ENCODE peak calls at places on chromosome 1, in five cellular contexts. P is psoas muscle, U is heart right ventricle, R is uterus, Q is Peyer's patch. O is an unnamed sample.

GRCh38 chr1:6083801-6084467 is 38.2 kb downstream of the KCNAB2 start:
- DNase-seq in P (no peak), U (no peak), R (no peak), Q (no peak), O (no peak)

GRCh38 chr1:64834734-64835133 is 89.9 kb downstream of the RAVER2 start:
- DNase-seq in P (no peak), U (no peak), R (no peak), Q (no peak), O (no peak)

GRCh38 chr1:222138095-222138494 is 396.2 kb upstream of the DUSP10 start:
- DNase-seq in P (no peak), U (no peak), R (no peak), Q (no peak), O (no peak)

GRCh38 chr1:102550729-102551384 is 554.1 kb upstream of the OLFM3 start:
- DNase-seq in P (no peak), U (no peak), R (no peak), Q (no peak), O (no peak)

GRCh38 chr1:41446851-41447610 is 37.5 kb downstream of the EDN2 start:
- DNase-seq in P (no peak), U (no peak), R (no peak), Q (no peak), O (no peak)

GRCh38 chr1:116735246-116735645 is 19.0 kb upstream of the CD2 start:
- DNase-seq in P (no peak), U (no peak), R (no peak), Q (no peak), O (no peak)

GRCh38 chr1:119327436-119328155 is 41.0 kb upstream of the HAO2 start:
- DNase-seq in P (peak; percentile 14), U (no peak), R (peak; percentile 78), Q (peak; percentile 61), O (peak; percentile 48)

GRCh38 chr1:59340411-59341307 is 43.8 kb downstream of the FGGY start:
- DNase-seq in P (no peak), U (no peak), R (no peak), Q (no peak), O (peak; percentile 13)

GRCh38 chr1:18666317-18666920 is 35.8 kb downstream of the PAX7 start:
- DNase-seq in P (no peak), U (no peak), R (no peak), Q (no peak), O (no peak)

GRCh38 chr1:10610901-10611600 is 136.3 kb downstream of the PEX14 start:
- DNase-seq in P (no peak), U (no peak), R (no peak), Q (no peak), O (no peak)

GRCh38 chr1:38670544-38671122 is 188.9 kb downstream of the RRAGC start:
- DNase-seq in P (no peak), U (no peak), R (no peak), Q (no peak), O (no peak)

GRCh38 chr1:205493241-205494085 is 11.0 kb upstream of the CDK18 start:
- DNase-seq in P (no peak), U (peak; percentile 34), R (peak; percentile 66), Q (no peak), O (no peak)

GRCh38 chr1:71964188-71964587 is 318.2 kb downstream of the NEGR1 start:
- DNase-seq in P (no peak), U (no peak), R (no peak), Q (no peak), O (no peak)

GRCh38 chr1:91609571-91609970 is 108.9 kb downstream of the CDC7 start:
- DNase-seq in P (no peak), U (no peak), R (no peak), Q (no peak), O (no peak)

GRCh38 chr1:3466366-3467075 is 12.1 kb downstream of the ARHGEF16 start:
- DNase-seq in P (no peak), U (no peak), R (no peak), Q (no peak), O (no peak)

GRCh38 chr1:9884805-9885204 is 25.3 kb downstream of the CTNNBIP1 start:
- DNase-seq in P (no peak), U (no peak), R (no peak), Q (no peak), O (no peak)

GRCh38 chr1:43625063-43625780 is 24.7 kb upstream of the KDM4A start:
- DNase-seq in P (no peak), U (no peak), R (no peak), Q (no peak), O (no peak)

GRCh38 chr1:180786633-180787032 is 126.1 kb upstream of the KIAA1614 start:
- DNase-seq in P (no peak), U (no peak), R (no peak), Q (no peak), O (no peak)

GRCh38 chr1:247079141-247079874 is 697 bp upstream of the ZNF670 start:
- DNase-seq in P (no peak), U (no peak), R (no peak), Q (no peak), O (no peak)

GRCh38 chr1:167043752-167044488 is 46.3 kb downstream of the GPA33 start:
- DNase-seq in P (peak; percentile 41), U (peak; percentile 52), R (peak; percentile 54), Q (peak; percentile 81), O (peak; percentile 76)

GRCh38 chr1:166859597-166859996 is 16.5 kb downstream of the TADA1 start:
- DNase-seq in P (no peak), U (no peak), R (no peak), Q (no peak), O (no peak)

GRCh38 chr1:222250376-222250775 is 297.5 kb downstream of the HHIPL2 start:
- DNase-seq in P (no peak), U (no peak), R (no peak), Q (no peak), O (no peak)

GRCh38 chr1:46718340-46718726 is 581 bp downstream of the EFCAB14 start:
- DNase-seq in P (no peak), U (no peak), R (no peak), Q (no peak), O (no peak)

GRCh38 chr1:3736708-3737107 is 15.5 kb upstream of the CCDC27 start:
- DNase-seq in P (no peak), U (no peak), R (no peak), Q (no peak), O (no peak)

GRCh38 chr1:208437416-208437815 is 193.2 kb upstream of the PLXNA2 start:
- DNase-seq in P (no peak), U (no peak), R (no peak), Q (no peak), O (no peak)

GRCh38 chr1:204299828-204300365 is 59.8 kb downstream of the PLEKHA6 start:
- DNase-seq in P (no peak), U (no peak), R (no peak), Q (no peak), O (no peak)

GRCh38 chr1:16018749-16019515 is 1.1 kb upstream of the HSPB7 start:
- DNase-seq in P (peak; percentile 63), U (no peak), R (no peak), Q (no peak), O (no peak)

GRCh38 chr1:966603-967295 is 467 bp downstream of the PLEKHN1 start:
- DNase-seq in P (peak; percentile 75), U (peak; percentile 71), R (peak; percentile 66), Q (peak; percentile 84), O (peak; percentile 75)

GRCh38 chr1:43980255-43981134 is 1.5 kb downstream of the B4GALT2 start:
- DNase-seq in P (no peak), U (no peak), R (no peak), Q (no peak), O (no peak)

GRCh38 chr1:202291001-202291400 is 50.7 kb downstream of the UBE2T start:
- DNase-seq in P (no peak), U (no peak), R (no peak), Q (no peak), O (no peak)

GRCh38 chr1:93556291-93556690 is 108.4 kb downstream of the FNBP1L start:
- DNase-seq in P (no peak), U (no peak), R (no peak), Q (no peak), O (no peak)

GRCh38 chr1:93554883-93555872 is 107.3 kb downstream of the FNBP1L start:
- DNase-seq in P (no peak), U (no peak), R (no peak), Q (no peak), O (no peak)

DNA sequence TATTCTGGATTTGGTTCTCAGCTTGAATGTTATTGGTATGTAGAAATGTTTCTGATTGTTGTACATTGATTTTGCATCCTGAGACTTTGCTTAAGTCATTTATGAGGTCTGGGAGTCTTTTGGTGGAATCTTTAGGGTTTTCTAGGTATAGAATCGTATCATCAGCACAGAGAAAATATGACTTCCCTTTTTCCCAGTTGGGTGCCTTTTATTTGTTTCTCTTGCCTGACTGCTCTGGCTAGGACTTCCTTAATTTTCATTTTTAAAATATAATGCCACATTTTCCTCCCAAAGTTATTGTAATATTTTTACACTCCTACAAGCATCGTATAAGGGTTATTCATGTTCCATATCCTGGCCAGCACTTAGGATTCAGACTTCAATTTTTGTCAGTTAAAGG is 111.1 kb downstream of the FNBP1L start:
- DNase-seq in P (no peak), U (no peak), R (no peak), Q (no peak), O (no peak)
- H3K36me3 ChIP-seq in P (peaks cover 4% of the 10 kb centered on the region), U (peaks cover 9% of the 10 kb centered on the region), R (peaks cover 2% of the 10 kb centered on the region), Q (no peaks in the 10 kb centered on the region), O (no peaks in the 10 kb centered on the region)

GRCh38 chr1:13871413-13871812 is 171.4 kb downstream of the PRDM2 start:
- DNase-seq in P (no peak), U (no peak), R (no peak), Q (no peak), O (no peak)
- TF ChIP-seq CTCF in P (no peak), U (no peak), R (no peak), Q (no peak), O (no peak)

GRCh38 chr1:54788462-54788861 is 12.7 kb downstream of the TTC22 start:
- DNase-seq in P (no peak), U (no peak), R (no peak), Q (no peak), O (no peak)
- H3K27me3 ChIP-seq in P (peaks cover 11% of the 10 kb centered on the region), U (peaks cover 43% of the 10 kb centered on the region), R (no peaks in the 10 kb centered on the region), Q (no peaks in the 10 kb centered on the region), O (no peaks in the 10 kb centered on the region)

GRCh38 chr1:228397454-228397786 is 9.2 kb downstream of the TRIM11 start:
- DNase-seq in P (no peak), U (no peak), R (no peak), Q (no peak), O (no peak)
- H3K36me3 ChIP-seq in P (no peaks in the 10 kb centered on the region), U (peaks cover 5% of the 10 kb centered on the region), R (no peaks in the 10 kb centered on the region), Q (no peaks in the 10 kb centered on the region), O (peaks cover 38% of the 10 kb centered on the region)

GRCh38 chr1:39729842-39730241 is 8.8 kb upstream of the PPIE start:
- DNase-seq in P (no peak), U (no peak), R (no peak), Q (no peak), O (no peak)
- TF ChIP-seq CTCF in P (no peak), U (no peak), R (no peak), Q (no peak), O (no peak)

DNA sequence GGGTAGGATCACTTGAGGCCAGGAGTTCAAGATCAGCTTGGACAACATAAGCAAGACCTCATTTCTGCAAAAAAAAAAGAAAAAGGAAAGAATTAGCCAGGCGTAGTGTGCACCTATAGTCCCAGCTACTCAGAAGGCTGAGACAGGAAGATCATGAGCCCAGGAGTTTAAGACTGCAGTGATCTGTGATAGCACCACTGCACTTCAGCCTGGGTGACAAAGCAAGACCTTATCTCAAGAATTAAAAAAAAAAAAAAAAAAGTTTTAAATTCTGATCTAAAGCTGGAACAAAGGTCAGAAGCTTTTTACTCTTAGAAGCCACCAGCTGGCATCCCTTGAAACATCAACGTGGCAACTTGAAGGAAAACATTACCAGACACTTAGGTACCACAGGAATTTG is 45.3 kb downstream of the HENMT1 start:
- DNase-seq in P (no peak), U (no peak), R (no peak), Q (no peak), O (no peak)
- H3K27me3 ChIP-seq in P (no peaks in the 10 kb centered on the region), U (no peaks in the 10 kb centered on the region), R (no peaks in the 10 kb centered on the region), Q (no peaks in the 10 kb centered on the region), O (no peaks in the 10 kb centered on the region)